ENCODE peak calls at places on chromosome 11, in nine cellular contexts. O is PC-9, K is adrenal gland, X is body of pancreas, T is BJ, E is transverse colon, Y is sigmoid colon, R is left ventricle myocardium inferior, A is BE2C. D is an unnamed sample. For H3K27me3, the result is how much of the 10 kb centered on the place peaks cover.

GRCh38 chr11:7637447-7638157 is 35.7 kb downstream of the CYB5R2 start:
- DNase-seq in O (no peak), K (no peak), X (no peak), T (peak), E (no peak), Y (peak), R (no peak), A (no peak), D (no peak)

GRCh38 chr11:126345759-126346585 is 9.5 kb upstream of the ST3GAL4 start:
- DNase-seq in O (peak), K (peak), X (peak), T (no peak), E (no peak), Y (no peak), R (no peak), A (peak), D (no peak)

GRCh38 chr11:79413258-79413657 is 27.6 kb downstream of the TENM4 start:
- DNase-seq in O (no peak), K (peak), X (peak), T (peak), E (peak), Y (peak), R (peak), A (peak), D (no peak)

GRCh38 chr11:84837402-84838069 is 789.6 kb downstream of the DLG2 start:
- DNase-seq in O (no peak), K (no peak), X (no peak), T (no peak), E (no peak), Y (no peak), R (no peak), A (no peak), D (no peak)

GRCh38 chr11:130197386-130198035 is 37.9 kb downstream of the ST14 start:
- DNase-seq in O (no peak), K (no peak), X (no peak), T (no peak), E (no peak), Y (no peak), R (no peak), A (no peak), D (no peak)

GRCh38 chr11:124837491-124837856 is 27.8 kb upstream of the ROBO3 start:
- DNase-seq in O (peak), K (no peak), X (no peak), T (peak), E (no peak), Y (no peak), R (no peak), A (peak), D (no peak)

GRCh38 chr11:103055174-103055890 is 36.6 kb downstream of the DCUN1D5 start:
- DNase-seq in O (no peak), K (no peak), X (no peak), T (no peak), E (no peak), Y (no peak), R (no peak), A (no peak), D (no peak)

GRCh38 chr11:123378096-123378495 is 52.0 kb upstream of the GRAMD1B start:
- DNase-seq in O (no peak), K (no peak), X (no peak), T (no peak), E (no peak), Y (no peak), R (no peak), A (no peak), D (no peak)

GRCh38 chr11:47186076-47186936 is at the start of gene PACSIN3:
- DNase-seq in O (peak), K (peak), X (peak), T (no peak), E (peak), Y (peak), R (peak), A (peak), D (peak)

GRCh38 chr11:67389477-67389876 is 2.3 kb upstream of the RAD9A start:
- DNase-seq in O (peak), K (no peak), X (peak), T (no peak), E (peak), Y (no peak), R (peak), A (peak), D (no peak)

GRCh38 chr11:662689-663274 is 25.7 kb downstream of the DRD4 start:
- DNase-seq in O (peak), K (peak), X (peak), T (no peak), E (peak), Y (no peak), R (peak), A (peak), D (no peak)

GRCh38 chr11:125319649-125320048 is 155.1 kb downstream of the PKNOX2 start:
- DNase-seq in O (no peak), K (no peak), X (no peak), T (no peak), E (no peak), Y (no peak), R (no peak), A (no peak), D (no peak)

GRCh38 chr11:70244698-70245097 is 25.8 kb upstream of the PPFIA1 start:
- DNase-seq in O (peak), K (no peak), X (no peak), T (peak), E (no peak), Y (no peak), R (no peak), A (no peak), D (no peak)

GRCh38 chr11:59112494-59112893 is 5.5 kb downstream of the FAM111B start:
- DNase-seq in O (no peak), K (no peak), X (no peak), T (no peak), E (no peak), Y (no peak), R (no peak), A (no peak), D (no peak)

GRCh38 chr11:72321381-72321996 is 77.5 kb upstream of the PHOX2A start:
- DNase-seq in O (no peak), K (no peak), X (no peak), T (no peak), E (no peak), Y (no peak), R (no peak), A (peak), D (no peak)

GRCh38 chr11:50298182-50298988 is 265.7 kb downstream of the OR4C45 start:
- DNase-seq in O (no peak), K (no peak), X (no peak), T (no peak), E (no peak), Y (no peak), R (peak), A (no peak), D (peak)

GRCh38 chr11:113106507-113106906 is 145.3 kb downstream of the NCAM1 start:
- DNase-seq in O (peak), K (no peak), X (no peak), T (peak), E (no peak), Y (no peak), R (no peak), A (no peak), D (no peak)

GRCh38 chr11:21622995-21623394 is 569.9 kb upstream of the ANO5 start:
- DNase-seq in O (no peak), K (no peak), X (no peak), T (no peak), E (no peak), Y (no peak), R (no peak), A (no peak), D (no peak)

GRCh38 chr11:6297831-6298230 is 22.5 kb downstream of the CAVIN3 start:
- DNase-seq in O (no peak), K (no peak), X (peak), T (no peak), E (no peak), Y (no peak), R (no peak), A (no peak), D (no peak)

GRCh38 chr11:8018742-8019631 is 31.9 kb downstream of the EIF3F start:
- DNase-seq in O (no peak), K (peak), X (peak), T (no peak), E (peak), Y (peak), R (peak), A (peak), D (peak)

GRCh38 chr11:83863272-83863671 is 577.1 kb upstream of the CCDC90B start:
- DNase-seq in O (no peak), K (no peak), X (no peak), T (no peak), E (no peak), Y (no peak), R (no peak), A (no peak), D (no peak)

GRCh38 chr11:1889527-1889930 is 2.2 kb downstream of the PRR33 start:
- DNase-seq in O (no peak), K (peak), X (no peak), T (no peak), E (no peak), Y (no peak), R (no peak), A (no peak), D (no peak)

GRCh38 chr11:65017927-65018326 is 4.0 kb downstream of the ARL2 start:
- DNase-seq in O (no peak), K (no peak), X (no peak), T (no peak), E (no peak), Y (no peak), R (no peak), A (no peak), D (no peak)

GRCh38 chr11:10455637-10456487 is 798 bp downstream of the AMPD3 start:
- DNase-seq in O (peak), K (peak), X (peak), T (peak), E (peak), Y (peak), R (no peak), A (peak), D (peak)
- H3K4me3 ChIP-seq in O (peak), K (no peak), X (no peak), T (peak), E (peak), Y (no peak), R (peak), A (peak), D (peak)

GRCh38 chr11:15937601-15938361 is 418.6 kb downstream of the SOX6 start:
- DNase-seq in O (no peak), K (no peak), X (no peak), T (no peak), E (no peak), Y (peak), R (no peak), A (no peak), D (no peak)
- TF ChIP-seq CTCF in O (no peak), K (no peak), X (no peak), T (no peak), E (no peak), Y (no peak), R (no peak), A (no peak), D (no peak)

GRCh38 chr11:119322360-119322739 is 5.4 kb upstream of the MCAM start:
- DNase-seq in O (no peak), K (no peak), X (no peak), T (no peak), E (no peak), Y (no peak), R (no peak), A (no peak), D (no peak)
- H3K27me3 ChIP-seq in O (under half), K (under half), X (under half), T (under half), E (under half), Y (under half), R (under half), A (under half), D (under half)

GRCh38 chr11:68683952-68684384 is 376 bp upstream of the GAL start:
- DNase-seq in O (no peak), K (no peak), X (no peak), T (no peak), E (no peak), Y (peak), R (no peak), A (no peak), D (no peak)
- H3K4me3 ChIP-seq in O (peak), K (no peak), X (no peak), T (no peak), E (peak), Y (no peak), R (peak), A (peak), D (no peak)

DNA sequence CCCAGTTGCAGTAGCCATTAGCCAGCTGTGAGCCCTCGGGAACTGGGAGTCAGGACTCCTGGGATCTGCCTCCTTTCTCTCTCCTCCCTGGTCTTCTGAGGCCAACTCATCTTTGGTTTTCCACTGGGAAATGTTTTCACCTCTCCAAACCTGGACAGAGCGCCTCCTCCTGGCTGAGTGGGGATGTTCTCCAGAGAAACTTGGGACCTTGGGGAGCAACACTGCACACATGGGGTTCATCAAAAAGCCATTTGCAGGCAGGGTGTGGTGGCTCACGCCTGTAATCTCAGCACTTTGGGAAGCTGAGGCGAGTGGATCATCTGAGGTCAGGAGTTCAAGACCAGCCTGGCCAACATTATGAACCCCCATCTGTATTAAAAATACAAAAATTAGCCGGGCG is 145.4 kb downstream of the NECTIN1 start:
- DNase-seq in O (no peak), K (no peak), X (no peak), T (no peak), E (no peak), Y (no peak), R (no peak), A (no peak), D (no peak)
- TF ChIP-seq CTCF in O (no peak), K (no peak), X (no peak), T (no peak), E (no peak), Y (no peak), R (no peak), A (peak), D (peak)

GRCh38 chr11:18071098-18071705 is 25.1 kb upstream of the TPH1 start:
- DNase-seq in O (no peak), K (no peak), X (no peak), T (no peak), E (no peak), Y (no peak), R (no peak), A (no peak), D (no peak)
- H3K27me3 ChIP-seq in O (under half), K (under half), X (under half), T (under half), E (under half), Y (under half), R (under half), A (under half), D (under half)